ENCODE peak calls at places on chromosomes 2 and 18, in nine cellular contexts. T is Peyer's patch, O is stomach, U is heart right ventricle, B is adrenal gland, J is hepatocyte, Y is lower leg skin, E is osteocyte, R is astrocyte of the spinal cord. D is an unnamed sample.

GRCh38 chr2:26173596-26174482 is 951 bp downstream of the GAREM2 start:
- DNase-seq in O (no peak), Y (peak; percentile 86), J (no peak), U (no peak), E (no peak), B (no peak), R (no peak), T (no peak), D (no peak)

GRCh38 chr2:239731422-239731821 is 293.7 kb downstream of the NDUFA10 start:
- DNase-seq in U (no peak), Y (no peak), J (no peak), O (no peak), B (no peak), T (peak; percentile 23), E (no peak), R (no peak), D (no peak)

GRCh38 chr18:21489119-21489750 is 111.3 kb downstream of the ESCO1 start:
- DNase-seq in O (peak; percentile 45), E (no peak), U (no peak), R (peak; percentile 58), J (peak; percentile 80), B (peak; percentile 65), T (no peak), Y (peak; percentile 31), D (peak; percentile 58)

GRCh38 chr2:163266772-163267171 is 428.2 kb upstream of the KCNH7 start:
- DNase-seq in J (no peak), O (no peak), B (no peak), E (no peak), Y (no peak), R (peak; percentile 94), U (no peak), T (no peak), D (no peak)

GRCh38 chr2:232386740-232387450 is 8.3 kb downstream of the ALPP start:
- DNase-seq in O (no peak), J (no peak), Y (no peak), B (no peak), T (no peak), U (no peak), R (peak; percentile 20), E (no peak), D (no peak)

GRCh38 chr2:225660262-225661091 is 261.0 kb downstream of the NYAP2 start:
- DNase-seq in Y (peak; percentile 93), R (peak; percentile 70), O (peak; percentile 82), B (peak; percentile 70), E (peak; percentile 87), U (peak; percentile 61), J (peak; percentile 85), T (peak; percentile 77), D (peak; percentile 83)

GRCh38 chr2:144460981-144461766 is 58.7 kb downstream of the ZEB2 start:
- DNase-seq in E (no peak), U (no peak), J (no peak), R (peak; percentile 77), B (peak; percentile 43), Y (no peak), O (no peak), T (no peak), D (peak; percentile 13)

GRCh38 chr18:45837283-45838070 is 12.0 kb downstream of the SIGLEC15 start:
- DNase-seq in T (peak; percentile 84), J (peak; percentile 86), R (peak; percentile 37), B (peak; percentile 45), E (no peak), O (peak; percentile 60), Y (no peak), U (peak; percentile 67), D (peak; percentile 57)

GRCh38 chr18:78160961-78161656 is 818.5 kb upstream of the SALL3 start:
- DNase-seq in Y (no peak), J (no peak), O (no peak), U (no peak), T (no peak), R (no peak), B (peak; percentile 43), E (no peak), D (no peak)

GRCh38 chr2:108587621-108588020 is 53.4 kb downstream of the LIMS1 start:
- DNase-seq in E (no peak), T (no peak), Y (no peak), U (peak; percentile 33), O (no peak), B (peak; percentile 92), J (peak; percentile 42), R (peak; percentile 88), D (no peak)

GRCh38 chr18:57466745-57467144 is 31.6 kb downstream of the ONECUT2 start:
- DNase-seq in T (no peak), R (no peak), E (no peak), Y (no peak), B (no peak), O (no peak), U (no peak), J (no peak), D (no peak)

GRCh38 chr2:160091381-160091780 is 29.0 kb upstream of the PLA2R1 start:
- DNase-seq in T (no peak), O (no peak), Y (no peak), R (peak; percentile 46), B (no peak), U (no peak), E (no peak), J (no peak), D (no peak)

GRCh38 chr2:36459725-36460137 is 104.2 kb downstream of the CRIM1 start:
- DNase-seq in R (peak; percentile 75), O (peak; percentile 31), B (peak; percentile 38), U (no peak), Y (no peak), E (no peak), T (peak; percentile 83), J (peak; percentile 78), D (peak; percentile 23)
- TF ChIP-seq CTCF in R (peak; percentile 63), O (no peak), B (peak; percentile 47), U (peak; percentile 42), Y (no peak), E (peak; percentile 56), T (peak; percentile 64), J (peak; percentile 54), D (peak; percentile 33)

GRCh38 chr18:65936678-65937077 is 185.9 kb downstream of the CDH7 start:
- DNase-seq in U (no peak), B (no peak), R (no peak), J (no peak), E (no peak), O (no peak), Y (no peak), T (no peak), D (no peak)
- TF ChIP-seq CTCF in U (no peak), B (no peak), R (peak; percentile 12), J (peak; percentile 3), E (no peak), O (no peak), Y (no peak), T (no peak), D (no peak)

DNA sequence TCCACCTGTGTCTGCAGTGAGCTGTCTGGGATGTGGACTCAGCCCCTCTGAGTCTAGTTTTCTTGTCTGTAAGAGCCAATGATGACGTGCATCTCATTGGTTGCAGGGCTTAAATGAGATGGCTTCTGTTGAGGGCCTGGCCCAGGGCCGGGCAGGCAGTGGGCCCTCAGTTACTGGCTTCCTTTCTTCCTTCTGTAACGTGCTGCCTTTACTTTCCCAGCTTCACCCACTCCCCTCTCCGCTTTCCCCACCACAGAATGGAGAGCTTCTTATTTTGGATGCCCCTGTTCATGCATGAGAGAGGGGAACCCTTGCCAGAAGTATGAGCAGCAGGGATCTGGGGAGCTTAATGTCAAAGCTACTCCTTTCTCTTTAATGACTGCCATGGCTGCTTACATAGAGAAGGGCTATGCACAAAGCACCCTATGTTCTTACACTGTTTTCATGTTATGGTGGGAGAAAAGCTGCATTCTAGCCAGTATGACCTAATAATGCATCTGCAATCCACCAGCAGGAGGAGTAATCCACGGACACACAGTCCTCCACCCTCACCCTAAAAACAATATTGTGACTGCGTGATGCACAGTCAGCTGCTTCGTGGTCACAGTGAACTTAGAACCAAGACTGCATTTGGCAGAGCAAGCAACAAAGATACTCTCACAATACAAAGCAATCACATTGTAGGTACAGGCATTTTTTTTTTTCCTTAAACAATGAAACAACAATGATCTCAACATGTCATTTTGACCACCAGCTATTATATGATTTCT is 37.2 kb downstream of the CREG2 start:
- DNase-seq in T (no peak), E (no peak), O (no peak), U (no peak), R (peak; percentile 55), B (no peak), Y (no peak), J (peak; percentile 55), D (no peak)
- TF ChIP-seq CTCF in T (peak; percentile 9), E (peak; percentile 39), O (no peak), U (peak; percentile 44), R (peak; percentile 57), B (no peak), Y (no peak), J (peak; percentile 33), D (peak; percentile 9)

GRCh38 chr18:27400001-27400400 is 214.9 kb upstream of the CHST9 start:
- DNase-seq in R (no peak), T (no peak), O (no peak), U (no peak), Y (no peak), J (no peak), B (no peak), E (no peak), D (no peak)
- TF ChIP-seq CTCF in R (peak; percentile 23), T (no peak), O (no peak), U (no peak), Y (no peak), J (no peak), B (no peak), E (no peak), D (no peak)

DNA sequence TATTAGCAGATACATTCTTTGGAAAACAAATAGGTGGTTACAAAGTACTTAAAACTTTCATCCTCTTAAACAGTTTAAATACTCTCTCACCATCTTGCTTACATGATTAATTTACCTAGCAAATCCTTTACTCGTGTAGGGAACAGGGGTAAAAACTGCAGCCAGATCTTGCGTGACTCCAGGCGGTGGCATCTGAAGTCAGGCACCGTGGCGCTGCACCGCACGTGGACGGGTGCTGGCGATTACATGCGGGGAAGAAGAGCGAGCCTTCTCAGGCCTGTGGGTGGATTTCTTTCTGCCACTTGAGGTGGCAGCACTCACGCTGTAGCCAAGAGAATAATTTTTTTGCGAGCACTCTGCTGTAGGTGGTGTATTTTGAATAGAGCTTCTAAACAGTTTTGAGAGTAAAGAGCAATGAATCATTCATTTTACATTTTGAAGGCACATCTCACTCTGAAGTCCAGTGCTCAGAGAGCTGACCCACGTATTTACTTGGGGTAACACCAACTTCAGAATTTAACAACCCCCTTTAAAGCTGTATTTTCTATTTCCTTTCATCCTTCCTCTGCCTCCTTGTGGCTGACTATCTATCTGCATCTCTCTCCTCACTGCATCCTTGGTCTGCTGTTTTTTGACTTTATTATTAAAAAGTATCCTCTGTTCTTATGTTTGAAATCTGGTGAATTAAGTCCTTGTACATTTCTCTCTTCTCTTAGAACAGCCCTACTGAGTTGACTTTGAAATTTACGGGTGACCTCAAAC is 68.9 kb downstream of the EPAS1 start:
- DNase-seq in O (no peak), J (no peak), Y (no peak), T (no peak), E (no peak), B (no peak), U (no peak), R (peak; percentile 19), D (no peak)
- TF ChIP-seq CTCF in O (no peak), J (peak; percentile 57), Y (no peak), T (peak; percentile 36), E (peak; percentile 71), B (peak; percentile 47), U (peak; percentile 38), R (peak; percentile 80), D (peak; percentile 25)

DNA sequence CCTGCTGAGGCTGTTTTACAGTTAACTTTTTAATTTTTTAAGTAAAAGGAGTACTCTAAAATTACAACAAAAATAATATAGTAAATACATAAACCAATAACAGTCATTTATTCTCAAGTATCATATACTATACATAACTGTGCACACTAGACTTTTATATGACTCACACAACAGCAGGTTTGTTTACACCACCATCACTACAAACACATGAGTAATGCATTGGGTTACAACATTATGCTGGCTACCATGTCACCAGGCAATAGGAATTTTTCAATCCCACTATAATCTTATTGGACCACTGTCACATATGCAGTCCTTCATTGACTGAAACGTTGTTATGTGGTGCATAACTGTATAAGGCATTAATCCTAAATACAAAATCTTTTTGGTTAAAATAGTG is 42.5 kb downstream of the RASGRP3 start:
- DNase-seq in E (no peak), T (no peak), J (no peak), B (no peak), Y (no peak), R (no peak), O (no peak), U (no peak), D (no peak)
- TF ChIP-seq CTCF in E (no peak), T (no peak), J (no peak), B (no peak), Y (no peak), R (no peak), O (no peak), U (no peak), D (no peak)

D was measured in body of pancreas.